ENCODE peak calls at places on chromosome 14, in ten cellular contexts. Z is IMR-90, X is cardiac fibroblast, V is GM12865, F is AG10803, T is MM.1S, U is colonic mucosa, A is pancreas, Y is OCI-LY7, R is neural crest cell. L is an unnamed sample.

GRCh38 chr14:100176811-100177327 is 17.4 kb upstream of the DEGS2 start:
- DNase-seq in Y (no peak), V (no peak), T (no peak), Z (no peak), X (no peak), R (no peak), U (no peak), F (no peak), A (peak; percentile 43), L (peak; percentile 17)

GRCh38 chr14:89681086-89682018 is 264.3 kb upstream of the FOXN3 start:
- DNase-seq in U (no peak), Y (peak; percentile 7), A (no peak), F (no peak), X (no peak), V (peak; percentile 82), R (no peak), T (peak; percentile 11), Z (no peak), L (no peak)

GRCh38 chr14:30551460-30551859 is 7.5 kb upstream of the G2E3 start:
- DNase-seq in Y (no peak), U (no peak), A (no peak), Z (peak; percentile 50), V (no peak), X (no peak), T (no peak), R (no peak), F (no peak), L (no peak)

GRCh38 chr14:69038449-69039286 is 59.6 kb upstream of the ACTN1 start:
- DNase-seq in R (no peak), X (peak; percentile 83), U (no peak), V (no peak), T (no peak), Y (no peak), A (no peak), Z (peak; percentile 88), F (peak; percentile 78), L (no peak)

GRCh38 chr14:74085047-74085637 is 386 bp downstream of the LIN52 start:
- DNase-seq in T (peak; percentile 21), A (no peak), F (peak; percentile 36), X (peak; percentile 44), U (no peak), Y (peak; percentile 12), V (peak; percentile 69), Z (peak; percentile 55), R (no peak), L (peak; percentile 31)

GRCh38 chr14:92754956-92755355 is 6.5 kb upstream of the LGMN start:
- DNase-seq in Y (no peak), U (no peak), R (no peak), V (no peak), A (no peak), T (no peak), X (no peak), Z (no peak), F (no peak), L (no peak)

GRCh38 chr14:77485901-77486678 is 12.5 kb downstream of the ISM2 start:
- DNase-seq in V (no peak), Y (no peak), Z (peak; percentile 88), F (peak; percentile 47), R (no peak), T (no peak), A (no peak), X (peak; percentile 88), U (no peak), L (peak; percentile 13)

GRCh38 chr14:101972126-101972785 is 7.9 kb downstream of the DYNC1H1 start:
- DNase-seq in F (peak; percentile 99), R (no peak), X (peak; percentile 100), A (no peak), U (peak; percentile 86), Y (no peak), Z (peak; percentile 100), T (no peak), V (no peak), L (peak; percentile 99)

GRCh38 chr14:42110167-42110566 is 503.5 kb downstream of the LRFN5 start:
- DNase-seq in T (peak; percentile 43), Z (peak; percentile 71), F (peak; percentile 65), Y (peak; percentile 30), A (no peak), V (peak; percentile 30), R (no peak), X (peak; percentile 76), U (no peak), L (peak; percentile 56)

GRCh38 chr14:68939893-68940613 is 39.0 kb downstream of the ACTN1 start:
- DNase-seq in X (peak; percentile 99), U (peak; percentile 75), V (no peak), F (peak; percentile 97), R (no peak), Y (no peak), T (no peak), A (peak; percentile 81), Z (peak; percentile 97), L (peak; percentile 94)

GRCh38 chr14:92930737-92931602 is 8.0 kb downstream of the CHGA start:
- DNase-seq in U (no peak), A (peak; percentile 31), R (no peak), Z (no peak), Y (no peak), T (no peak), V (no peak), X (peak; percentile 45), F (peak; percentile 42), L (peak; percentile 51)

GRCh38 chr14:55508676-55509075 is 68.3 kb upstream of the TBPL2 start:
- DNase-seq in T (no peak), X (no peak), Z (no peak), A (no peak), U (no peak), F (peak; percentile 34), R (no peak), V (no peak), Y (no peak), L (no peak)

DNA sequence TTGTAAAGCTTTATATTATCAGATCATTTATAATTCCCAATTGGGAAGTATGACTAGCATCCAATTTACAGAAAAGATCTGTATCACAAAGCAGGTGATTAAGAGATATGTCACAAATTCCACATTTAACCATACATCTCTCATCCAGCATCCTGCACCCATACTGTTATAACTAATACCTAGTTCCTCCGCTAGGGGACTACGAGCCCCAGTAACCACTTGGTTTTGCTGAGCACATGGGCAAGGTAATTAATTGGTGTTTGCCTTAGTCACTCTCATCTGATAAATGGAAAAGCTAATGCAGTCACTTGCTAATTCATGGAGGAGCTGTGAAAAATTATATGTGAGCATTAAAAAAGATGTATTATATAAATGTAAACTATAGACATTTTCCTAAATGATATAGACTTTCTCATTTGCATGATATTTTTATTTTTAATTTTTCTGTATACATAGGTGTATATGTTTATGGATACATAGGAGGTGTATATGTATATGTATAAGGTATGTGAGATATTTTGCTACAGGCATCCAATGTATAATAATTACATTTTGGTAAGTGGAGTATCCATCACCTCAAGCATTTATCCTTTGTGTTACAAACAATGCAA is 1031.8 kb downstream of the GALC start:
- DNase-seq in Z (peak; percentile 3), F (peak; percentile 8), X (peak; percentile 1), R (no peak), Y (no peak), A (no peak), U (no peak), V (peak; percentile 0), T (peak; percentile 7), L (peak; percentile 34)
- TF ChIP-seq CTCF in Z (peak; percentile 31), F (peak; percentile 55), X (peak; percentile 31), R (peak; percentile 66), Y (no peak), A (peak; percentile 42), U (no peak), V (peak; percentile 24), T (peak; percentile 38), L (peak; percentile 45)

DNA sequence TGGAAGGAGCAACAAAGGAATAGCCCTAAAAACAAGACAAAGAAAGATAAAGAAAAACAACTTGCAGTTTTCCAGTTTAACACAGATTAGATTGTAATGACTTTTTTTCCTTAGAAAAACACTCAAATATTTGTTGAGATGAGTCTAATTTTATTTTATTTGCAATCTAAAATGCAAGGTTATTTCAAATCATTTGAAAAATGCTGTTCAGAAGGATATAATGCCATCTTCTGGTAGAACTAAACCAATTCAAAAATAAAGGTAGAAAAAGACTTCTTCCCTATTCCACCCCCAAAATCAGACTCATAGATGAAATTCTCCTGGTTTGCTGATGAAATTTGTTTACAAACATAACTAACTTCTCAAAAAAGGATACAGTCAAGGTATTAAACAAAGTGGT is 84.5 kb upstream of the TTC7B start:
- DNase-seq in V (no peak), Y (no peak), U (no peak), X (peak; percentile 35), T (no peak), Z (peak; percentile 19), A (no peak), F (peak; percentile 10), R (no peak), L (no peak)
- TF ChIP-seq CTCF in V (no peak), Y (peak; percentile 50), U (no peak), X (no peak), T (no peak), Z (peak; percentile 44), A (no peak), F (peak; percentile 40), R (peak; percentile 43), L (peak; percentile 28)

GRCh38 chr14:52856139-52856538 is 64.7 kb upstream of the GNPNAT1 start:
- DNase-seq in A (no peak), Z (no peak), U (no peak), V (no peak), Y (no peak), F (no peak), R (no peak), X (no peak), T (no peak), L (no peak)

GRCh38 chr14:52862652-52863338 is 71.4 kb upstream of the GNPNAT1 start:
- DNase-seq in A (no peak), Z (peak; percentile 88), V (no peak), U (no peak), R (no peak), F (peak; percentile 79), Y (no peak), T (no peak), X (peak; percentile 92), L (peak; percentile 53)

GRCh38 chr14:52863339-52863700 is 71.9 kb upstream of the GNPNAT1 start:
- DNase-seq in R (no peak), V (no peak), Y (no peak), T (no peak), U (no peak), X (peak; percentile 66), F (no peak), Z (peak; percentile 63), A (no peak), L (no peak)

GRCh38 chr14:52860209-52860608 is 68.8 kb upstream of the GNPNAT1 start:
- DNase-seq in F (no peak), T (no peak), V (no peak), R (no peak), U (no peak), A (no peak), X (no peak), Y (no peak), Z (no peak), L (no peak)

DNA sequence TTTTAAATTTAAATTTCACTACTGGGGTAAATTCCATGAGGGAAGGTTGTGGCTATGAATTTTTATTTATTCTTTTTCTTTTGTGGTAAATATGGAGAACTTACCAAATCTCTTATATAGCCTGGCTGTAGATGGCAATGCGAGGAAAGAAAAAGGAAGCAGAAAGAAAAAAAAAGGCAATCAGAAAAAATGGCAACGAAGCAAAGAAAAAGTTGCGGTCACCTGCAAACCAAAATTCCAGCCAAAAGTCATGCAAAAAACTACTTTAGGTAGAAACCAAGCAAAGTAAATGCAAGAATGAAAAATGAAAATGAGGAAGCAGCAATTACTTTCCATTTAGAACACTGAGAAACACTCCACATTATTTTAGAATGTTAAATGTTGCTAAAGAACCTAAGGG is 69.5 kb upstream of the GNPNAT1 start:
- DNase-seq in T (no peak), F (no peak), X (no peak), A (no peak), Z (no peak), R (no peak), Y (no peak), U (no peak), V (no peak), L (no peak)
- TF ChIP-seq CTCF in T (no peak), F (no peak), X (no peak), A (no peak), Z (no peak), R (no peak), Y (no peak), U (no peak), V (no peak), L (no peak)

GRCh38 chr14:103105580-103106168 is 11.1 kb downstream of the EXOC3L4 start:
- DNase-seq in Y (peak; percentile 88), T (peak; percentile 44), V (peak; percentile 63), R (no peak), U (peak; percentile 56), Z (no peak), X (no peak), F (no peak), A (peak; percentile 40), L (no peak)
- TF ChIP-seq CTCF in Y (peak; percentile 72), T (peak; percentile 31), V (peak; percentile 19), R (no peak), U (no peak), Z (peak; percentile 7), X (no peak), F (no peak), A (no peak), L (no peak)

L was measured in MCF 10A.